ENCODE peak calls at places on chromosomes 2 and 18, in six cellular contexts. D is GM12864; E is HFF-Myc; I is breast epithelium; S is effector memory CD4-positive, alpha-beta T cell; L is transverse colon. H is an unnamed sample.

GRCh38 chr2:1701020-1701419 is 43.3 kb downstream of the PXDN start:
- DNase-seq in L (no peak), E (no peak), D (no peak), I (no peak), S (no peak), H (no peak)

GRCh38 chr2:126864861-126865260 is 33.8 kb upstream of the TEX51 start:
- DNase-seq in D (no peak), I (no peak), L (no peak), E (no peak), S (no peak), H (no peak)

GRCh38 chr2:240966906-240967680 is 31.3 kb upstream of the SNED1 start:
- DNase-seq in E (no peak), I (no peak), L (peak; percentile 21), S (no peak), D (no peak), H (no peak)

GRCh38 chr2:150479075-150479915 is 8.2 kb downstream of the RND3 start:
- DNase-seq in E (no peak), I (no peak), S (no peak), L (no peak), D (no peak), H (peak; percentile 86)

GRCh38 chr18:21230436-21230835 is 11.6 kb upstream of the GREB1L start:
- DNase-seq in L (no peak), E (no peak), I (no peak), D (no peak), S (no peak), H (no peak)

GRCh38 chr18:2939317-2939716 is 73.6 kb downstream of the LPIN2 start:
- DNase-seq in D (no peak), I (no peak), S (no peak), L (peak; percentile 76), E (no peak), H (no peak)

GRCh38 chr2:86648696-86649095 is 25.0 kb upstream of the RNF103 start:
- DNase-seq in E (no peak), S (no peak), I (no peak), L (no peak), D (no peak), H (no peak)

GRCh38 chr2:222993920-222994650 is 57.9 kb upstream of the KCNE4 start:
- DNase-seq in E (no peak), L (peak; percentile 73), I (peak; percentile 72), S (no peak), D (no peak), H (peak; percentile 88)

GRCh38 chr2:98278074-98278473 is 68.2 kb upstream of the CNGA3 start:
- DNase-seq in E (no peak), D (no peak), I (no peak), L (no peak), S (no peak), H (no peak)

GRCh38 chr18:79918089-79919011 is 33.1 kb downstream of the SLC66A2 start:
- DNase-seq in L (peak; percentile 5), E (no peak), I (peak; percentile 14), S (no peak), D (no peak), H (no peak)

GRCh38 chr2:238381341-238382130 is 45.2 kb upstream of the ASB1 start:
- DNase-seq in E (no peak), I (no peak), D (no peak), L (no peak), S (no peak), H (no peak)

GRCh38 chr2:215851091-215851490 is 162.3 kb downstream of the MREG start:
- DNase-seq in L (no peak), E (no peak), S (no peak), I (no peak), D (no peak), H (no peak)

GRCh38 chr2:222492683-222493082 is 68.3 kb downstream of the SGPP2 start:
- DNase-seq in D (no peak), I (no peak), L (peak; percentile 18), E (no peak), S (no peak), H (no peak)

GRCh38 chr18:13548944-13549878 is 177.1 kb downstream of the FAM210A start:
- DNase-seq in L (no peak), D (no peak), I (no peak), E (no peak), S (no peak), H (no peak)

GRCh38 chr2:199457147-199458016 is at the start of gene SATB2:
- DNase-seq in D (no peak), E (no peak), L (peak; percentile 62), I (no peak), S (no peak), H (no peak)

GRCh38 chr18:44733069-44733753 is 52.5 kb downstream of the SETBP1 start:
- DNase-seq in S (no peak), I (no peak), L (no peak), E (peak; percentile 30), D (no peak), H (no peak)

GRCh38 chr2:223952280-223952968 is 4.8 kb upstream of the MRPL44 start:
- DNase-seq in E (no peak), S (no peak), I (no peak), D (peak; percentile 66), L (no peak), H (no peak)

GRCh38 chr2:166042356-166042755 is 85.5 kb downstream of the SCN1A start:
- DNase-seq in S (no peak), L (no peak), I (no peak), D (no peak), E (no peak), H (no peak)

GRCh38 chr18:42274488-42275137 is 319.6 kb downstream of the PIK3C3 start:
- DNase-seq in I (no peak), E (peak; percentile 4), L (no peak), D (no peak), S (no peak), H (peak; percentile 5)

GRCh38 chr2:18067980-18068379 is 189.5 kb downstream of the KCNS3 start:
- DNase-seq in L (no peak), E (no peak), D (no peak), I (no peak), S (no peak), H (no peak)

GRCh38 chr2:107992069-107992468 is 5.7 kb downstream of the SLC5A7 start:
- DNase-seq in L (no peak), D (no peak), E (no peak), S (no peak), I (no peak), H (no peak)

GRCh38 chr18:48935433-48935774 is 15.4 kb downstream of the SMAD7 start:
- DNase-seq in D (no peak), S (no peak), L (no peak), E (no peak), I (no peak), H (no peak)

GRCh38 chr18:48932822-48933510 is 17.8 kb downstream of the SMAD7 start:
- DNase-seq in E (no peak), I (no peak), D (no peak), L (no peak), S (no peak), H (no peak)

GRCh38 chr18:48933578-48934399 is 17.0 kb downstream of the SMAD7 start:
- DNase-seq in E (no peak), D (no peak), L (no peak), I (no peak), S (no peak), H (no peak)

GRCh38 chr18:48934400-48934707 is 16.4 kb downstream of the SMAD7 start:
- DNase-seq in I (no peak), L (no peak), S (no peak), D (no peak), E (no peak), H (no peak)

GRCh38 chr18:48934708-48935432 is 15.9 kb downstream of the SMAD7 start:
- DNase-seq in S (no peak), E (no peak), L (peak; percentile 65), I (no peak), D (no peak), H (no peak)
- H3K4me3 ChIP-seq in S (no peak overlapping the region), E (no peak overlapping the region), L (no peak overlapping the region), I (no peak overlapping the region), D (peak overlapping the region; percentile 29), H (no peak overlapping the region)

GRCh38 chr2:44430340-44430739 is 68.6 kb downstream of the CAMKMT start:
- DNase-seq in E (no peak), I (no peak), S (no peak), D (no peak), L (no peak), H (no peak)
- H3K4me3 ChIP-seq in E (no peak overlapping the region), I (no peak overlapping the region), S (no peak overlapping the region), D (no peak overlapping the region), L (no peak overlapping the region), H (no peak overlapping the region)

GRCh38 chr2:5697554-5697953 is 5.4 kb downstream of the SOX11 start:
- DNase-seq in D (no peak), S (no peak), I (no peak), E (no peak), L (no peak), H (no peak)

GRCh38 chr2:5696741-5697521 is 4.7 kb downstream of the SOX11 start:
- DNase-seq in D (no peak), S (no peak), E (no peak), L (no peak), I (no peak), H (no peak)

GRCh38 chr2:5696351-5696740 is 4.2 kb downstream of the SOX11 start:
- DNase-seq in I (no peak), E (no peak), S (no peak), D (no peak), L (no peak), H (no peak)

GRCh38 chr2:5694016-5694690 is 2.0 kb downstream of the SOX11 start:
- DNase-seq in E (no peak), S (no peak), I (no peak), L (no peak), D (no peak), H (no peak)

DNA sequence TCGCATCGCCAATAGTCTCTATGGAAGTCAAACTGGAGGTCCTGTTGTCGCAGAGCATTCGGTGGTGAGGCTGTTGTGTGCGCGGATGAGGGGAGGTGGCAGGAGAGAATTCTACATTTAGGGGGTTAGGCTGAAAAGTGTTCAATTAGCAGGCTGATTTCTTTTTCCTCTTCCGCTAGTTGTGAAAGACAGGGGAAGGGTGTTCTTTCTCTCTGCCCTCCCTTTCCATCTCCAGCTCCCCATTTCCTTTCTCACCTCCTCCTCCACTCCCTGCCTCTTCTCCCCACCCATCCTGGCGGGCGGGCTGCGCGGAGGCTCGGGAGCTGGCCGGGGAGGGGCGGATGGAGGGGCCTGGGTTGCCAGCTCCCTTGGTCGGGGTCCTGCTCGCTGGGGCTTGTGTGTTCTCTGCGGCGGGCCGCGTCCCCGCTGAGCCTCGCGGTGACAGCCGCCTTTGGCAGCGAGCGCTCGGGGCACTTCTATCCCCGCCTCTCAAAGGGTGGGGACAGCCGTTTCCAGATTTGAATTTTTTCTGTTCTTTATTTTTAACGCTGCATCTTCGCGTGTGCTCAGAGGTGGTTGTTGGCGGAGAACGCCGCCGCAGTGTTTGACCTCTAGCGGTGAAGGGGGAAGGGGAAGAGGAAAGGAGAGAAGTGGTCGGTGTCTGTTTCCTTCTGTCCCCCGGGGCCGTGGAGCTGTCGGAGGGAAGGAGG is 3.6 kb downstream of the SOX11 start:
- DNase-seq in I (no peak), L (no peak), E (no peak), S (no peak), D (no peak), H (no peak)
- H3K4me3 ChIP-seq in I (peak overlapping the region; percentile 26), L (no peak overlapping the region), E (peak overlapping the region; percentile 55), S (no peak overlapping the region), D (no peak overlapping the region), H (peak overlapping the region; percentile 86)

DNA sequence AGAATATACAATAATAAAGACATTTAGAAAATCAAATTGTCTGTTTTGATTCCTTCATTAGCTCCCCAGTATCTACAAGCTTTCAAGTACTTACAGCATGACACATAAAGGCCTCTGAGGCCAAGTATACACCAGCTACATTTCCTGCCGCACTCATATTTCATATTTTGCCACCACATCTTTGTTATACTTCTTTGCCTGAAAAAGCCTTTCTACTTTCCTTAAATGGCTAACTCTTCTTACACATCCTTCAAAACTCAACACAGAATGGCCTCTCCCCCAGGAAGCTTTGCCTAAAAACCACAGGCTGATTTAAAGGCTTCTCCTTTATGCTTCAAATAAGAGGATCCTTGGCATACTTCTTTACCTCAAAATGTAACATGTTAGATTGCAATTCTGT is 4.5 kb downstream of the STK17B start:
- DNase-seq in D (no peak), E (no peak), L (no peak), I (no peak), S (no peak), H (no peak)
- H3K4me3 ChIP-seq in D (peak overlapping the region; percentile 44), E (no peak overlapping the region), L (no peak overlapping the region), I (no peak overlapping the region), S (peak overlapping the region; percentile 98), H (no peak overlapping the region)